ENCODE peak calls at places on chromosomes 7 and 10, in four cellular contexts. D, T, J and C are unnamed samples.

GRCh38 chr7:131596785-131597184 is 40.4 kb upstream of the PODXL start:
- DNase-seq in D (no peak), T (no peak), J (no peak), C (no peak)

GRCh38 chr10:101052285-101052684 is 9.5 kb upstream of the KAZALD1 start:
- DNase-seq in D (no peak), T (no peak), J (no peak), C (peak)

GRCh38 chr10:24974978-24975377 is 22.6 kb upstream of the PRTFDC1 start:
- DNase-seq in D (no peak), T (no peak), J (no peak), C (peak)

GRCh38 chr7:23928391-23928790 is 218.4 kb downstream of the STK31 start:
- DNase-seq in D (no peak), T (no peak), J (no peak), C (no peak)

GRCh38 chr7:516606-517456 is 2.8 kb downstream of the PDGFA start:
- DNase-seq in D (peak), T (no peak), J (peak), C (peak)

GRCh38 chr7:90605055-90605454 is 8.9 kb downstream of the CDK14 start:
- DNase-seq in D (no peak), T (no peak), J (no peak), C (no peak)

GRCh38 chr7:127995157-127995865 is 35.9 kb downstream of the LRRC4 start:
- DNase-seq in D (no peak), T (no peak), J (no peak), C (peak)

GRCh38 chr10:36493511-36493880 is 631.9 kb upstream of the ANKRD30A start:
- DNase-seq in D (no peak), T (no peak), J (no peak), C (peak)

GRCh38 chr7:155431231-155431630 is 26.7 kb upstream of the EN2 start:
- DNase-seq in D (no peak), T (no peak), J (no peak), C (no peak)

GRCh38 chr10:30747633-30748032 is 118.1 kb upstream of the LYZL2 start:
- DNase-seq in D (no peak), T (no peak), J (peak), C (peak)

GRCh38 chr7:87575521-87575920 is 25.2 kb downstream of the ABCB1 start:
- DNase-seq in D (no peak), T (no peak), J (no peak), C (peak)
- H2AK5ac ChIP-seq in D (no peak), T (no peak), J (no peak), C (no peak)

DNA sequence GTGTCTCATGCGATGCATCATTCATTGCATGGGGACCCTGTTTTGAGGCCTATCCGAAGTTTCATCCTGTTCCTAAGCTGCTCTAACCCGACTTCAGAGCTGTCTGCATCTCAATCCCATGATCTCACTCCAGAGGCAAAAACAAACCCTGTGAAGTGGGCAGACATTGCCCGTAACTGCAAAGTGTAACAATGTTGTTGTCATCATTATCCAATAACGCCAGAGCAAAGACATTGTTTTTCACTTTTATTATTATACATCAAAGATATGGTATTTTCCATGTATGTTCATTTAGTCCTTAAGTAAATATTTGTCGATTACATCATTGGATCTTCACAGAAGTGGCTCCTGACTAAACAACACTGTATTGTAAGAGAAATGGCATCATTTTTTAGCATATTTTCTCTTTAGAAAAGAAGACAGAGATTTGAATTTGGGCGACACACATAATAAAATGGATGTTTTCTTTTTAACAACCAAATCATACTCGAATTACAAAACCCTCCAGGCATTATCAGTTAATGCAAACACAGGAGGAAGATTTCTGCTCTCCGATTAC is 246.6 kb downstream of the KLF6 start:
- DNase-seq in D (no peak), T (no peak), J (peak), C (no peak)
- H2AK5ac ChIP-seq in D (no peak), T (no peak), J (no peak), C (peak)

GRCh38 chr10:118204292-118204943 is 137.7 kb downstream of the FAM204A start:
- DNase-seq in D (no peak), T (no peak), J (peak), C (no peak)
- H2AK5ac ChIP-seq in D (no peak), T (no peak), J (no peak), C (no peak)

DNA sequence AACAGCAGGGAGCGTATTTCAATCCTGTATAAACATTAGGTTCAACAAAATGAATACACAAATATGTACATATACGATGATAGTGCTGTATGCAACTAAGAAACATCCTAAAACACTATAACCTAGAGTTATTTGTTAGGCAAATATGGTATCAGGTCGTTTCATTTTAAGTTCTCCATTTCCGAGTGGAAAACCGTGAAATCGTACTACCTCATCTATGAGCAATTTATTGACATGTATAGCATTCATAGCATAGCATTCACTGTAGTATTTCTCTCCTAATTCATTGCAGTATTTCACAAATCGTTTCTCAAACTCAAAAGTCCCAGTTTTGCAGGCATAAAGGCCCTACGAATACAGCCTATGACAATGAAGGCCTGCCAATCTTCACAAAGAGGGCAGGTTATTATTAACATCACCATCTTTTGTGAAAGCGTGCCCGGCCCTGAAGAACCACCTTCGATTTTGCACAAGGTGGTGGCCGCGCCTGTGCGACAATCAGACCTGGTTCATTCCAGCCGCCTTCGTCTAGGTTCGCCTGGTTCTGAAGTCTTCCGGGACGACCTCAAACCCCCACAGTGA is 644 bp downstream of the ATAD1 start:
- DNase-seq in D (no peak), T (no peak), J (no peak), C (peak)
- H2AK5ac ChIP-seq in D (no peak), T (no peak), J (no peak), C (peak)

GRCh38 chr7:3243256-3243655 is 57.8 kb upstream of the SDK1 start:
- DNase-seq in D (no peak), T (no peak), J (no peak), C (no peak)
- H2AK5ac ChIP-seq in D (no peak), T (no peak), J (no peak), C (peak)

GRCh38 chr10:50561816-50562215 is 61.9 kb downstream of the SGMS1 start:
- DNase-seq in D (no peak), T (no peak), J (no peak), C (no peak)

GRCh38 chr10:50566150-50566549 is 57.6 kb downstream of the SGMS1 start:
- DNase-seq in D (no peak), T (no peak), J (no peak), C (no peak)

GRCh38 chr10:50561266-50561665 is 62.5 kb downstream of the SGMS1 start:
- DNase-seq in D (no peak), T (no peak), J (no peak), C (peak)

GRCh38 chr10:50565301-50566083 is 58.3 kb downstream of the SGMS1 start:
- DNase-seq in D (no peak), T (no peak), J (no peak), C (no peak)

DNA sequence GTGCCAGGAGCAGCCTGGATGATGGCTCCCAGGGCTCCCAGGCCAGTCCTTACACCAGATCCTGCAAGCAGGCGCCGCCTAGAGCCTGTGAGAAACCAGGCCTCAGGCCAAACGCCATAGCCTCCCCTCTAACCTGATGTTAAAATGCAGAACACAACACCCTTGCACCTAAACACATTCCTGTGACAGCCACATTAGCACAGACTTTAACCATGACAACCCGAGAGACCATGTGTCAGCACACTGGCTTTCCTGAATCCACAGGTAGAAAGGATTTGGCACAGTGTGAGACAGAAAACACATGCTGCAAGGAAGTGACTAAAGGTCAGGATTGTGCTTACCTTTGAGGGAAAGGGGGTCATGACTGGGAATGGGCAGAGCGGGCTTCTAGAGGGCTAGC is 59.9 kb downstream of the SGMS1 start:
- DNase-seq in D (no peak), T (peak), J (peak), C (no peak)
- H2AK5ac ChIP-seq in D (no peak), T (no peak), J (no peak), C (no peak)

GRCh38 chr10:12629767-12630165 is 280.4 kb downstream of the CAMK1D start:
- DNase-seq in D (no peak), T (no peak), J (no peak), C (no peak)
- H2AK5ac ChIP-seq in D (no peak), T (no peak), J (no peak), C (no peak)